ENCODE peak calls at places on chromosome 12, in four cellular contexts. One of them, this sample, is unnamed.
A peak's percentile ranks its signal among the peaks of the same experiment; 100 is the strongest.

GRCh38 chr12:105256921-105257320 is 20.9 kb upstream of the APPL2 start:
- DNase-seq in breast epithelium: no peak
- DNase-seq in H9: no peak
- DNase-seq in endodermal cell: no peak
- DNase-seq in this sample: no peak

GRCh38 chr12:104275689-104276088 is 27.9 kb upstream of the EID3 start:
- DNase-seq in H9: no peak
- DNase-seq in breast epithelium: no peak
- DNase-seq in endodermal cell: no peak
- DNase-seq in this sample: no peak

GRCh38 chr12:90910958-90911357 is 44.0 kb downstream of the CCER1 start:
- DNase-seq in breast epithelium: no peak
- DNase-seq in endodermal cell: no peak
- DNase-seq in H9: no peak
- DNase-seq in this sample: no peak

GRCh38 chr12:104280111-104280510 is 23.4 kb upstream of the EID3 start:
- DNase-seq in H9: no peak
- DNase-seq in breast epithelium: no peak
- DNase-seq in endodermal cell: no peak
- DNase-seq in this sample: no peak

GRCh38 chr12:43675048-43675904 is 83.3 kb downstream of the PUS7L start:
- DNase-seq in breast epithelium: no peak
- DNase-seq in H9: peak; percentile 52
- DNase-seq in endodermal cell: peak; percentile 71
- DNase-seq in this sample: no peak

GRCh38 chr12:52865090-52865944 is 16.5 kb upstream of the KRT78 start:
- DNase-seq in endodermal cell: peak; percentile 98
- DNase-seq in breast epithelium: peak; percentile 63
- DNase-seq in H9: peak; percentile 96
- DNase-seq in this sample: no peak

GRCh38 chr12:79162948-79163347 is 298.4 kb downstream of the SYT1 start:
- DNase-seq in H9: no peak
- DNase-seq in endodermal cell: no peak
- DNase-seq in breast epithelium: no peak
- DNase-seq in this sample: no peak

GRCh38 chr12:81395431-81395830 is 317.6 kb downstream of the ACSS3 start:
- DNase-seq in H9: no peak
- DNase-seq in endodermal cell: no peak
- DNase-seq in breast epithelium: no peak
- DNase-seq in this sample: no peak

GRCh38 chr12:62903151-62903550 is 31.8 kb downstream of the PPM1H start:
- DNase-seq in endodermal cell: no peak
- DNase-seq in H9: no peak
- DNase-seq in breast epithelium: no peak
- DNase-seq in this sample: no peak

GRCh38 chr12:127928615-127929014 is 338.4 kb upstream of the TMEM132C start:
- DNase-seq in endodermal cell: no peak
- DNase-seq in H9: no peak
- DNase-seq in breast epithelium: no peak
- DNase-seq in this sample: no peak

GRCh38 chr12:66352197-66352596 is 49.9 kb downstream of the HELB start:
- DNase-seq in breast epithelium: no peak
- DNase-seq in H9: peak; percentile 91
- DNase-seq in endodermal cell: peak; percentile 92
- DNase-seq in this sample: no peak

GRCh38 chr12:116423053-116423452 is 136.1 kb upstream of the MAP1LC3B2 start:
- DNase-seq in H9: no peak
- DNase-seq in endodermal cell: no peak
- DNase-seq in breast epithelium: no peak
- DNase-seq in this sample: no peak

GRCh38 chr12:131912526-131913274 is 16.4 kb upstream of the PUS1 start:
- DNase-seq in endodermal cell: no peak
- DNase-seq in breast epithelium: peak; percentile 72
- DNase-seq in H9: no peak
- DNase-seq in this sample: no peak
- TF ChIP-seq CTCF in endodermal cell: peak; percentile 57
- TF ChIP-seq CTCF in breast epithelium: no peak
- TF ChIP-seq CTCF in H9: peak; percentile 43
- TF ChIP-seq CTCF in this sample: no peak

GRCh38 chr12:39622306-39622705 is 2.7 kb upstream of the ABCD2 start:
- DNase-seq in breast epithelium: no peak
- DNase-seq in H9: no peak
- DNase-seq in endodermal cell: peak; percentile 30
- DNase-seq in this sample: no peak

GRCh38 chr12:39621670-39622069 is 2.1 kb upstream of the ABCD2 start:
- DNase-seq in endodermal cell: no peak
- DNase-seq in H9: no peak
- DNase-seq in breast epithelium: no peak
- DNase-seq in this sample: no peak

GRCh38 chr12:39619316-39619659 is 315 bp downstream of the ABCD2 start:
- DNase-seq in breast epithelium: no peak
- DNase-seq in endodermal cell: no peak
- DNase-seq in H9: no peak
- DNase-seq in this sample: peak; percentile 15

GRCh38 chr12:39619660-39620433 is at the start of gene ABCD2:
- DNase-seq in H9: peak; percentile 87
- DNase-seq in endodermal cell: peak; percentile 93
- DNase-seq in breast epithelium: peak; percentile 26
- DNase-seq in this sample: peak; percentile 70

GRCh38 chr12:39620664-39621658 is 1.4 kb upstream of the ABCD2 start:
- DNase-seq in endodermal cell: no peak
- DNase-seq in H9: no peak
- DNase-seq in breast epithelium: no peak
- DNase-seq in this sample: peak; percentile 24
- H3K27ac ChIP-seq in endodermal cell: peak overlapping the region; percentile 78
- H3K27ac ChIP-seq in H9: no peak overlapping the region
- H3K27ac ChIP-seq in breast epithelium: peak overlapping the region; percentile 64
- H3K27ac ChIP-seq in this sample: peak overlapping the region; percentile 89

GRCh38 chr12:14390885-14391530 is 25.5 kb downstream of the ATF7IP start:
- DNase-seq in H9: no peak
- DNase-seq in breast epithelium: no peak
- DNase-seq in endodermal cell: no peak
- DNase-seq in this sample: no peak

GRCh38 chr12:14393736-14394135 is 28.3 kb downstream of the ATF7IP start:
- DNase-seq in breast epithelium: no peak
- DNase-seq in endodermal cell: no peak
- DNase-seq in H9: no peak
- DNase-seq in this sample: no peak

GRCh38 chr12:14395059-14395778 is 29.7 kb downstream of the ATF7IP start:
- DNase-seq in breast epithelium: no peak
- DNase-seq in endodermal cell: no peak
- DNase-seq in H9: no peak
- DNase-seq in this sample: no peak

GRCh38 chr12:14396071-14396470 is 30.6 kb downstream of the ATF7IP start:
- DNase-seq in endodermal cell: no peak
- DNase-seq in H9: no peak
- DNase-seq in breast epithelium: no peak
- DNase-seq in this sample: no peak

GRCh38 chr12:14394317-14395058 is 29.0 kb downstream of the ATF7IP start:
- DNase-seq in breast epithelium: no peak
- DNase-seq in endodermal cell: no peak
- DNase-seq in H9: no peak
- DNase-seq in this sample: no peak
- TF ChIP-seq CTCF in breast epithelium: peak; percentile 20
- TF ChIP-seq CTCF in endodermal cell: peak; percentile 55
- TF ChIP-seq CTCF in H9: no peak
- TF ChIP-seq CTCF in this sample: no peak

DNA sequence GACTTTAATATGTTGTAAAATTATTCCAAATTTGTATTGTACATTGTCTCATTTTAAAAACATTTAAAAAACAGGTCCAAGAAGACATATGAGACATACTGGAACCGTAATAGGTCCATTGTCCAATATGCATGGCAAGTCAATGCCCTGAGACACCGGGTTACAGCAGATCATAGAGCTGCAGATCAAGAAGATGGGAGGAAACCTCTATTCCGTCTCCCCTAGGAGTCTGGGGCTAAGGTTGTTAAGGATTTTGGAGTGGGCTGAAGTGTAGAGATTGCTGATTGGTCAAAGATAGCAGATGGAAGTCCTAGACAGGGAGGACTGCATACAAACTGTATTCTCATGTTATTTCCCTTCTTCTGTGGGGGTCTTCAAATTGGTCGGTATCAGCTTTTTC is 108.3 kb upstream of the PLEKHA5 start:
- DNase-seq in breast epithelium: no peak
- DNase-seq in endodermal cell: no peak
- DNase-seq in H9: no peak
- DNase-seq in this sample: no peak
- H3K27ac ChIP-seq in breast epithelium: no peak overlapping the region
- H3K27ac ChIP-seq in endodermal cell: no peak overlapping the region
- H3K27ac ChIP-seq in H9: no peak overlapping the region
- H3K27ac ChIP-seq in this sample: no peak overlapping the region

This sample was measured in CD4-positive, alpha-beta T cell.